ENCODE peak calls at places on chromosomes 4 and X, in five cellular contexts. A is NCI-H1694, R is NCI-H1092, F is dermis microvascular lymphatic vessel endothelial cell, P is MCF 10A. N is an unnamed sample.

GRCh38 chr4:172142331-172142738 is 329.1 kb downstream of the GALNTL6 start:
- DNase-seq in A (no peak), R (no peak), F (no peak), P (peak; percentile 3), N (no peak)

GRCh38 chr4:2794707-2795557 is 2.0 kb downstream of the SH3BP2 start:
- DNase-seq in A (no peak), R (no peak), F (no peak), P (peak; percentile 71), N (peak; percentile 59)

GRCh38 chr4:89837385-89837995 is 529 bp upstream of the SNCA start:
- DNase-seq in A (peak; percentile 38), R (peak; percentile 34), F (peak; percentile 22), P (peak; percentile 55), N (no peak)

GRCh38 chr4:127708985-127709384 is 21.2 kb upstream of the SLC25A31 start:
- DNase-seq in A (no peak), R (no peak), F (peak; percentile 14), P (peak; percentile 94), N (peak; percentile 85)

GRCh38 chrX:40729923-40730584 is 5.3 kb downstream of the MED14 start:
- DNase-seq in A (no peak), R (no peak), F (no peak), P (no peak), N (no peak)

GRCh38 chrX:137926090-137926489 is 360.2 kb downstream of the ZIC3 start:
- DNase-seq in A (no peak), R (peak; percentile 15), F (no peak), P (peak; percentile 30), N (no peak)

GRCh38 chrX:46588263-46588662 is 14.7 kb downstream of the CHST7 start:
- DNase-seq in A (no peak), R (no peak), F (no peak), P (peak; percentile 53), N (peak; percentile 20)

GRCh38 chr4:99946346-99947189 is at the start of gene DNAJB14:
- DNase-seq in A (peak; percentile 24), R (peak; percentile 45), F (peak; percentile 18), P (peak; percentile 79), N (peak; percentile 69)

GRCh38 chr4:148112231-148112982 is 329.8 kb downstream of the NR3C2 start:
- DNase-seq in A (no peak), R (no peak), F (no peak), P (peak; percentile 23), N (no peak)

N was measured in mucosa of gallbladder.